ENCODE peak calls at places on chromosomes 5 and 9, in eight cellular contexts. G is stomach; H is neural crest cell; B is stimulated activated CD4-positive, alpha-beta T cell treated with anti-CD3 and anti-CD28 coated beads, Interleukin-2, amount 100 ng/mL, for 48 hours; W is NCI-H2081 treated with DMSO at 0.1 percent for 48 hours; U is GM10248; P is GM20000; C is fibroblast of lung. T is an unnamed sample.

GRCh38 chr9:94625835-94626234 is 13.5 kb downstream of the FBP1 start:
- DNase-seq in W (no peak), P (no peak), H (no peak), C (no peak), U (no peak), B (no peak), G (no peak), T (no peak)

GRCh38 chr9:130631331-130632080 is 32.9 kb upstream of the PRDM12 start:
- DNase-seq in B (no peak), U (no peak), W (no peak), G (no peak), P (no peak), C (no peak), H (no peak), T (no peak)

GRCh38 chr9:38294561-38294960 is 97.9 kb upstream of the ALDH1B1 start:
- DNase-seq in H (no peak), W (no peak), B (no peak), P (no peak), G (no peak), U (no peak), C (no peak), T (no peak)

GRCh38 chr9:137672907-137673791 is 54.3 kb downstream of the EHMT1 start:
- DNase-seq in P (peak), B (peak), H (no peak), C (peak), G (peak), W (peak), U (peak), T (peak)

GRCh38 chr5:106258591-106259125 is 1412.1 kb downstream of the EFNA5 start:
- DNase-seq in G (no peak), P (no peak), W (no peak), H (no peak), C (no peak), U (no peak), B (no peak), T (no peak)

GRCh38 chr9:12884736-12885395 is 110.0 kb downstream of the LURAP1L start:
- DNase-seq in G (no peak), P (no peak), W (no peak), U (no peak), C (peak), B (no peak), H (no peak), T (no peak)

GRCh38 chr9:87701931-87702421 is 23.9 kb upstream of the CTSL start:
- DNase-seq in U (no peak), B (no peak), W (no peak), G (no peak), C (no peak), H (no peak), P (no peak), T (no peak)

GRCh38 chr5:128252794-128253193 is 169.2 kb downstream of the SLC12A2 start:
- DNase-seq in C (peak), H (no peak), W (no peak), G (no peak), B (no peak), U (no peak), P (no peak), T (no peak)

GRCh38 chr5:57488308-57488955 is 5.8 kb upstream of the ACTBL2 start:
- DNase-seq in B (no peak), P (peak), U (no peak), H (no peak), W (no peak), G (no peak), C (peak), T (no peak)

GRCh38 chr9:37255187-37255586 is 134.8 kb downstream of the ZCCHC7 start:
- DNase-seq in U (no peak), W (no peak), P (no peak), B (no peak), G (no peak), H (no peak), C (no peak), T (no peak)

GRCh38 chr9:87271696-87272477 is 225.8 kb upstream of the DAPK1 start:
- DNase-seq in U (no peak), W (no peak), G (no peak), B (no peak), C (no peak), P (no peak), H (no peak), T (no peak)

GRCh38 chr5:134242146-134242545 is 16.3 kb upstream of the PPP2CA start:
- DNase-seq in P (no peak), B (no peak), H (no peak), C (peak), U (no peak), G (no peak), W (no peak), T (no peak)

GRCh38 chr9:109604788-109605187 is 106.7 kb upstream of the PTPN3 start:
- DNase-seq in B (no peak), U (no peak), W (no peak), G (no peak), C (peak), P (no peak), H (no peak), T (no peak)

GRCh38 chr5:23169660-23170416 is 316.7 kb upstream of the CDH12 start:
- DNase-seq in G (no peak), P (no peak), H (no peak), C (no peak), W (no peak), U (no peak), B (no peak), T (no peak)

GRCh38 chr9:69748304-69748703 is 11.5 kb downstream of the PTAR1 start:
- DNase-seq in P (no peak), W (no peak), C (no peak), B (no peak), U (no peak), H (no peak), G (no peak), T (no peak)

GRCh38 chr9:37209431-37210386 is 89.3 kb downstream of the ZCCHC7 start:
- DNase-seq in W (no peak), B (no peak), G (no peak), H (no peak), C (peak), U (no peak), P (no peak), T (no peak)

GRCh38 chr5:132100672-132101261 is 27.2 kb downstream of the CSF2 start:
- DNase-seq in H (no peak), B (no peak), P (no peak), G (no peak), C (no peak), W (no peak), U (peak), T (no peak)

GRCh38 chr9:134752476-134752875 is 110.9 kb downstream of the COL5A1 start:
- DNase-seq in W (no peak), U (no peak), H (no peak), C (no peak), B (no peak), P (no peak), G (no peak), T (no peak)

GRCh38 chr5:110769282-110769681 is 30.5 kb downstream of the SLC25A46 start:
- DNase-seq in H (no peak), U (no peak), B (no peak), P (no peak), W (no peak), C (peak), G (no peak), T (no peak)

GRCh38 chr5:158599132-158599531 is 500.6 kb downstream of the EBF1 start:
- DNase-seq in U (no peak), H (no peak), P (peak), G (no peak), B (no peak), W (no peak), C (peak), T (no peak)

GRCh38 chr9:86939311-86939710 is 8.0 kb downstream of the GAS1 start:
- DNase-seq in H (no peak), U (no peak), P (no peak), W (no peak), C (no peak), B (no peak), G (no peak), T (no peak)

GRCh38 chr9:16921855-16922254 is 51.4 kb upstream of the BNC2 start:
- DNase-seq in G (no peak), B (no peak), C (peak), P (no peak), U (no peak), H (no peak), W (no peak), T (no peak)

GRCh38 chr5:1130218-1130946 is 18.5 kb upstream of the SLC12A7 start:
- DNase-seq in G (peak), C (no peak), U (no peak), H (no peak), B (no peak), W (peak), P (no peak), T (peak)

GRCh38 chr9:120570296-120570695 is 9.7 kb downstream of the CDK5RAP2 start:
- DNase-seq in G (no peak), H (no peak), C (no peak), U (no peak), B (no peak), W (no peak), P (no peak), T (no peak)

GRCh38 chr5:95162231-95162992 is 122.5 kb downstream of the MCTP1 start:
- DNase-seq in G (no peak), W (no peak), H (no peak), B (no peak), P (no peak), C (no peak), U (no peak), T (no peak)

GRCh38 chr5:1209896-1210776 is 8.7 kb downstream of the SLC6A19 start:
- DNase-seq in W (no peak), G (no peak), P (no peak), H (no peak), C (no peak), U (no peak), B (no peak), T (no peak)

GRCh38 chr9:88659126-88659525 is 124.1 kb downstream of the NXNL2 start:
- DNase-seq in P (no peak), G (no peak), W (no peak), H (no peak), B (no peak), C (no peak), U (no peak), T (no peak)

GRCh38 chr5:98205691-98206461 is 567.6 kb upstream of the RGMB start:
- DNase-seq in B (no peak), U (no peak), G (no peak), C (no peak), W (no peak), H (no peak), P (no peak), T (no peak)

GRCh38 chr5:43592363-43592762 is 10.6 kb upstream of the NNT start:
- DNase-seq in H (no peak), C (no peak), G (no peak), P (no peak), U (no peak), B (no peak), W (no peak), T (no peak)

GRCh38 chr9:17531642-17532254 is 47.1 kb upstream of the SH3GL2 start:
- DNase-seq in G (peak), C (peak), B (peak), W (no peak), U (peak), P (peak), H (peak), T (peak)

GRCh38 chr9:109098960-109099308 is 20.8 kb downstream of the TMEM245 start:
- DNase-seq in P (no peak), U (no peak), W (no peak), G (no peak), B (no peak), H (no peak), C (no peak), T (no peak)

GRCh38 chr9:22469928-22470544 is 23.4 kb downstream of the DMRTA1 start:
- DNase-seq in B (no peak), U (no peak), P (no peak), W (peak), G (no peak), C (peak), H (peak), T (no peak)

GRCh38 chr5:13676531-13676930 is 268.0 kb downstream of the DNAH5 start:
- DNase-seq in B (no peak), H (no peak), P (no peak), W (no peak), G (no peak), U (no peak), C (no peak), T (no peak)

GRCh38 chr9:119818726-119819435 is 449.6 kb upstream of the BRINP1 start:
- DNase-seq in G (no peak), B (no peak), H (no peak), W (no peak), C (no peak), P (no peak), U (no peak), T (no peak)